ENCODE peak calls at places on chromosomes 16 and 17, in eight cellular contexts. T is AG09309, E is glutamatergic neuron, N is neural crest cell, O is sigmoid colon, Z is bronchial epithelial cell, K is endodermal cell, A is BJ. B is an unnamed sample.

GRCh38 chr16:11534262-11534661 is 52.5 kb downstream of the LITAF start:
- DNase-seq in T (no peak), E (no peak), N (no peak), O (no peak), Z (no peak), K (no peak), A (no peak), B (no peak)

GRCh38 chr17:49996495-49997255 is 1.7 kb upstream of the DLX3 start:
- DNase-seq in T (no peak), E (peak), N (peak), O (no peak), Z (no peak), K (peak), A (no peak), B (no peak)

GRCh38 chr17:28402224-28402630 is 3.8 kb downstream of the SLC46A1 start:
- DNase-seq in T (no peak), E (no peak), N (no peak), O (no peak), Z (peak), K (peak), A (no peak), B (no peak)

GRCh38 chr16:78122774-78123315 is 23.4 kb downstream of the WWOX start:
- DNase-seq in T (peak), E (no peak), N (no peak), O (no peak), Z (peak), K (no peak), A (no peak), B (peak)

GRCh38 chr17:60899115-60899514 is 221.5 kb downstream of the BCAS3 start:
- DNase-seq in T (no peak), E (no peak), N (no peak), O (no peak), Z (no peak), K (no peak), A (no peak), B (no peak)

GRCh38 chr16:78183886-78184553 is 84.6 kb downstream of the WWOX start:
- DNase-seq in T (no peak), E (no peak), N (no peak), O (no peak), Z (no peak), K (no peak), A (no peak), B (no peak)

GRCh38 chr17:65495255-65496060 is 66.0 kb downstream of the AXIN2 start:
- DNase-seq in T (no peak), E (peak), N (no peak), O (no peak), Z (no peak), K (peak), A (no peak), B (no peak)

GRCh38 chr17:28920191-28920590 is 17.3 kb upstream of the DHRS13 start:
- DNase-seq in T (no peak), E (no peak), N (no peak), O (no peak), Z (no peak), K (no peak), A (no peak), B (no peak)

GRCh38 chr16:85072947-85073346 is 39.3 kb downstream of the CIBAR2 start:
- DNase-seq in T (peak), E (no peak), N (no peak), O (peak), Z (peak), K (no peak), A (peak), B (peak)

GRCh38 chr16:62205459-62205858 is 169.2 kb upstream of the CDH8 start:
- DNase-seq in T (no peak), E (no peak), N (no peak), O (no peak), Z (no peak), K (no peak), A (no peak), B (no peak)

GRCh38 chr17:19295478-19296200 is 58.5 kb downstream of the EPN2 start:
- DNase-seq in T (no peak), E (no peak), N (no peak), O (no peak), Z (no peak), K (no peak), A (no peak), B (no peak)

GRCh38 chr16:85530370-85530739 is 82.8 kb upstream of the GSE1 start:
- DNase-seq in T (no peak), E (no peak), N (no peak), O (no peak), Z (no peak), K (no peak), A (no peak), B (no peak)

GRCh38 chr17:39402890-39403605 is 1.6 kb upstream of the FBXL20 start:
- DNase-seq in T (no peak), E (no peak), N (no peak), O (no peak), Z (no peak), K (peak), A (no peak), B (no peak)

GRCh38 chr16:66899945-66900688 is 18.6 kb downstream of the CDH16 start:
- DNase-seq in T (no peak), E (peak), N (no peak), O (peak), Z (peak), K (peak), A (no peak), B (no peak)

GRCh38 chr17:10135539-10136257 is 62.7 kb downstream of the GAS7 start:
- DNase-seq in T (no peak), E (no peak), N (no peak), O (peak), Z (no peak), K (no peak), A (peak), B (no peak)

GRCh38 chr16:10080031-10080772 is 102.0 kb downstream of the GRIN2A start:
- DNase-seq in T (peak), E (no peak), N (no peak), O (peak), Z (peak), K (peak), A (peak), B (no peak)

GRCh38 chr17:67628580-67629013 is 89.1 kb upstream of the NOL11 start:
- DNase-seq in T (no peak), E (no peak), N (no peak), O (no peak), Z (no peak), K (peak), A (no peak), B (no peak)
- TF ChIP-seq CTCF in T (peak), E (no peak), N (no peak), O (no peak), Z (peak), K (peak), A (no peak), B (peak)

DNA sequence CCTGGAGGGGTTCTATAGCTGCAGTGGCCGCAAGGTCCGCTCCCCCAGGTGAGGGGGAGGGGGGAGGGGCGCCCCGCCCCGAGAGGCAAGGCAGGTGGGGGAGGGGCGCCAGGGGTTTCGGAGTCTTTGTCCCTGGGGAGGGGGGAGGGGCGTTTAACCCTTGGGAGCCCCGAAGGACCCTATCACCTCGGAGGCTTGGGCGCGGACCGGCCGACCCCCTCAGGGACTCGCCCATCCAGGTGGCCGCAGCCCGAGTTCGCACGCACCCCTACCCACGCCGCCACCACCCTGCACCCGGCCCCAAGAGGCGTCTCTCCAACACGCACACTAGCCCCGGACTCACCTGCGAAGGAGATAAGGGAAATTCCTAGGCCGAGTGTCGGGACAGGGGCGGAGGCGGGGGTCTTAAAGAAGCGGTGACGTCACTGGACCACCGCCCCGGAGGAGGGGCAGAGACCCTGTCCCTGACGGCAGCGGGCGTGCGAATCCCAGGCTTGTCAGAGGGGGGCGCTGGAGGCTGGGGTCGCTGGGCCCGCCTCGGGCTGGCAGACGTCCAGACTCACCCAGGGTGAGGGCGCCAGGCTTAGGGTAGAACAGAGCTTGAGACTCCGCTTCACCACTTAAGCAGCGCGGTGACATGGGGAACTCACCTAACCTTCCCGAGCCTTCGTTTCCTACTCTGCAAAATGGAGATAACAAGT is at the start of gene CLDN6:
- DNase-seq in T (no peak), E (peak), N (peak), O (no peak), Z (no peak), K (peak), A (no peak), B (no peak)
- TF ChIP-seq CTCF in T (peak), E (peak), N (peak), O (no peak), Z (peak), K (peak), A (peak), B (peak)

GRCh38 chr16:57371494-57372371 is 557 bp upstream of the CX3CL1 start:
- DNase-seq in T (no peak), E (no peak), N (no peak), O (no peak), Z (no peak), K (no peak), A (no peak), B (no peak)

GRCh38 chr16:57373117-57373947 is 1.0 kb downstream of the CX3CL1 start:
- DNase-seq in T (no peak), E (no peak), N (no peak), O (no peak), Z (no peak), K (no peak), A (no peak), B (no peak)

GRCh38 chr16:57376313-57376818 is 4.1 kb downstream of the CX3CL1 start:
- DNase-seq in T (no peak), E (no peak), N (no peak), O (no peak), Z (no peak), K (no peak), A (no peak), B (no peak)

GRCh38 chr16:57374067-57374534 is 1.8 kb downstream of the CX3CL1 start:
- DNase-seq in T (no peak), E (no peak), N (no peak), O (peak), Z (peak), K (no peak), A (no peak), B (no peak)

DNA sequence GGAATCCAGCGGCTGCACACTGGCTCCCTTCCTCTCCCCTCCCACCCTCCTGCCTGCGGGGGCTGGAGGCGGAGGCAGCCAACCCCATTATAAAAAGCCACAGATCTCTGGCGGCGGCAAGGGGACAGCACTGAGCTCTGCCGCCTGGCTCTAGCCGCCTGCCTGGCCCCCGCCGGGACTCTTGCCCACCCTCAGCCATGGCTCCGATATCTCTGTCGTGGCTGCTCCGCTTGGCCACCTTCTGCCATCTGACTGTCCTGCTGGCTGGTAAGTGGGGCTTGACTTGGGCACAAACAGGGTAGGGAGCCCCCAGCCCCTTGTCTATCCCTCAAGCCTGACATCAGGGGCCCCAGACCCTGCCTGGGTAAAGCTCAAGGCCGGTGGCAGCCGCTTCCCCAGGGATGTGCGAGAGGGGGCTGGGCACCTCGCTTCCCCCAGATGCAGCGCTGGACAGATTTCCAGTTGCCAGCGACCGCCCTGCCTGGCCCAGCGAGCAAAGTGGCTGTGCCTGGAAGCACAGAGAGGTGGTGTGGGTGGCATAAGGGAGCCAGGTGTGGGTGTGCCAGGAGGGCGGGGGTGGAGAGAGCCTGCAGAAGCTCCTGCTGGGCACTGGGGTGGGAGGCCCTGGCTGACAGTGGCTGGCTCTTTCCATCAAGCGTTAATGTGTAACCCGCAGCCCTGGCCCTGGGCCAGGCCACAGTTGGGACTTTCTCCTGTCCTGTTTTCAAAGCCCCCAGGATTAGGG is at the start of gene CX3CL1:
- DNase-seq in T (no peak), E (peak), N (peak), O (peak), Z (peak), K (peak), A (no peak), B (no peak)
- TF ChIP-seq CTCF in T (no peak), E (no peak), N (peak), O (no peak), Z (no peak), K (peak), A (peak), B (no peak)

GRCh38 chr17:54888981-54889380 is 11.7 kb upstream of the TOM1L1 start:
- DNase-seq in T (no peak), E (no peak), N (no peak), O (no peak), Z (no peak), K (no peak), A (no peak), B (no peak)

GRCh38 chr17:54888254-54888653 is 12.4 kb upstream of the TOM1L1 start:
- DNase-seq in T (no peak), E (no peak), N (no peak), O (no peak), Z (no peak), K (no peak), A (no peak), B (no peak)

GRCh38 chr17:54887787-54888186 is 12.9 kb upstream of the TOM1L1 start:
- DNase-seq in T (no peak), E (no peak), N (no peak), O (no peak), Z (no peak), K (no peak), A (no peak), B (no peak)

GRCh38 chr17:54892360-54892759 is 8.3 kb upstream of the TOM1L1 start:
- DNase-seq in T (no peak), E (no peak), N (no peak), O (no peak), Z (no peak), K (no peak), A (no peak), B (no peak)

GRCh38 chr17:54891176-54891821 is 9.4 kb upstream of the TOM1L1 start:
- DNase-seq in T (peak), E (peak), N (peak), O (no peak), Z (peak), K (peak), A (peak), B (peak)
- TF ChIP-seq CTCF in T (peak), E (peak), N (peak), O (no peak), Z (peak), K (peak), A (peak), B (peak)

GRCh38 chr16:48000622-48001021 is 155.2 kb downstream of the ABCC12 start:
- DNase-seq in T (no peak), E (no peak), N (no peak), O (no peak), Z (no peak), K (peak), A (no peak), B (no peak)

GRCh38 chr16:47990676-47991075 is 165.1 kb downstream of the ABCC12 start:
- DNase-seq in T (no peak), E (no peak), N (no peak), O (no peak), Z (no peak), K (no peak), A (no peak), B (no peak)

GRCh38 chr16:47995354-47995753 is 160.4 kb downstream of the ABCC12 start:
- DNase-seq in T (no peak), E (no peak), N (no peak), O (no peak), Z (no peak), K (peak), A (no peak), B (no peak)
- TF ChIP-seq CTCF in T (peak), E (no peak), N (no peak), O (no peak), Z (peak), K (peak), A (peak), B (peak)

B was measured in HFF-Myc.